ENCODE peak calls at places on chromosome 10, in six cellular contexts. One of them, this sample, is unnamed.

GRCh38 chr10:76885815-76886214 is 751.8 kb downstream of the KCNMA1 start:
- DNase-seq in psoas muscle: no peak
- DNase-seq in SJSA1: no peak
- DNase-seq in cardiac muscle cell: no peak
- DNase-seq in heart right ventricle: peak; percentile 23
- DNase-seq in CD4-positive, CD25-positive, alpha-beta regulatory T cell: no peak
- DNase-seq in this sample: no peak

GRCh38 chr10:3806603-3807002 is 21.6 kb upstream of the KLF6 start:
- DNase-seq in SJSA1: peak; percentile 68
- DNase-seq in CD4-positive, CD25-positive, alpha-beta regulatory T cell: no peak
- DNase-seq in cardiac muscle cell: peak; percentile 67
- DNase-seq in psoas muscle: no peak
- DNase-seq in heart right ventricle: no peak
- DNase-seq in this sample: no peak

GRCh38 chr10:62653254-62653653 is 151.3 kb upstream of the ADO start:
- DNase-seq in cardiac muscle cell: no peak
- DNase-seq in psoas muscle: no peak
- DNase-seq in SJSA1: no peak
- DNase-seq in heart right ventricle: no peak
- DNase-seq in CD4-positive, CD25-positive, alpha-beta regulatory T cell: no peak
- DNase-seq in this sample: no peak

GRCh38 chr10:51699145-51699474 is 285 bp downstream of the CSTF2T start:
- DNase-seq in cardiac muscle cell: no peak
- DNase-seq in psoas muscle: no peak
- DNase-seq in SJSA1: no peak
- DNase-seq in heart right ventricle: no peak
- DNase-seq in CD4-positive, CD25-positive, alpha-beta regulatory T cell: no peak
- DNase-seq in this sample: no peak

GRCh38 chr10:112754001-112754411 is 196.0 kb upstream of the TCF7L2 start:
- DNase-seq in CD4-positive, CD25-positive, alpha-beta regulatory T cell: no peak
- DNase-seq in cardiac muscle cell: peak; percentile 58
- DNase-seq in SJSA1: no peak
- DNase-seq in psoas muscle: no peak
- DNase-seq in heart right ventricle: no peak
- DNase-seq in this sample: no peak

GRCh38 chr10:128463991-128464755 is 337.9 kb upstream of the MKI67 start:
- DNase-seq in psoas muscle: no peak
- DNase-seq in cardiac muscle cell: peak; percentile 16
- DNase-seq in CD4-positive, CD25-positive, alpha-beta regulatory T cell: peak; percentile 13
- DNase-seq in heart right ventricle: peak; percentile 73
- DNase-seq in SJSA1: peak; percentile 65
- DNase-seq in this sample: no peak

GRCh38 chr10:126066491-126066890 is 170.1 kb downstream of the FANK1 start:
- DNase-seq in heart right ventricle: no peak
- DNase-seq in SJSA1: no peak
- DNase-seq in CD4-positive, CD25-positive, alpha-beta regulatory T cell: no peak
- DNase-seq in psoas muscle: no peak
- DNase-seq in cardiac muscle cell: no peak
- DNase-seq in this sample: no peak

GRCh38 chr10:121418126-121418777 is 180.0 kb downstream of the FGFR2 start:
- DNase-seq in psoas muscle: no peak
- DNase-seq in CD4-positive, CD25-positive, alpha-beta regulatory T cell: no peak
- DNase-seq in heart right ventricle: no peak
- DNase-seq in cardiac muscle cell: peak; percentile 5
- DNase-seq in SJSA1: no peak
- DNase-seq in this sample: no peak

GRCh38 chr10:9209105-9209798 is 1154.8 kb downstream of the GATA3 start:
- DNase-seq in psoas muscle: peak; percentile 41
- DNase-seq in cardiac muscle cell: peak; percentile 75
- DNase-seq in SJSA1: peak; percentile 47
- DNase-seq in CD4-positive, CD25-positive, alpha-beta regulatory T cell: peak; percentile 66
- DNase-seq in heart right ventricle: peak; percentile 39
- DNase-seq in this sample: no peak

GRCh38 chr10:129334326-129334725 is 132.7 kb upstream of the MGMT start:
- DNase-seq in SJSA1: no peak
- DNase-seq in psoas muscle: no peak
- DNase-seq in CD4-positive, CD25-positive, alpha-beta regulatory T cell: no peak
- DNase-seq in cardiac muscle cell: no peak
- DNase-seq in heart right ventricle: no peak
- DNase-seq in this sample: no peak

GRCh38 chr10:102400061-102400460 is 4.6 kb downstream of the NFKB2 start:
- DNase-seq in CD4-positive, CD25-positive, alpha-beta regulatory T cell: no peak
- DNase-seq in cardiac muscle cell: no peak
- DNase-seq in psoas muscle: no peak
- DNase-seq in heart right ventricle: no peak
- DNase-seq in SJSA1: no peak
- DNase-seq in this sample: no peak

GRCh38 chr10:89414879-89415821 is 782 bp downstream of the IFIT5 start:
- DNase-seq in heart right ventricle: peak; percentile 47
- DNase-seq in SJSA1: peak; percentile 68
- DNase-seq in cardiac muscle cell: peak; percentile 35
- DNase-seq in psoas muscle: peak; percentile 52
- DNase-seq in CD4-positive, CD25-positive, alpha-beta regulatory T cell: peak; percentile 45
- DNase-seq in this sample: no peak

GRCh38 chr10:5536486-5536885 is 11.7 kb downstream of the CALML3 start:
- DNase-seq in heart right ventricle: no peak
- DNase-seq in cardiac muscle cell: no peak
- DNase-seq in CD4-positive, CD25-positive, alpha-beta regulatory T cell: no peak
- DNase-seq in SJSA1: no peak
- DNase-seq in psoas muscle: no peak
- DNase-seq in this sample: no peak

GRCh38 chr10:79070611-79071534 is 2.1 kb downstream of the ZMIZ1 start:
- DNase-seq in psoas muscle: peak; percentile 95
- DNase-seq in heart right ventricle: peak; percentile 89
- DNase-seq in SJSA1: peak; percentile 66
- DNase-seq in cardiac muscle cell: peak; percentile 97
- DNase-seq in CD4-positive, CD25-positive, alpha-beta regulatory T cell: no peak
- DNase-seq in this sample: peak; percentile 87

GRCh38 chr10:125991009-125991788 is 94.8 kb downstream of the FANK1 start:
- DNase-seq in cardiac muscle cell: no peak
- DNase-seq in CD4-positive, CD25-positive, alpha-beta regulatory T cell: no peak
- DNase-seq in heart right ventricle: no peak
- DNase-seq in psoas muscle: no peak
- DNase-seq in SJSA1: no peak
- DNase-seq in this sample: no peak

GRCh38 chr10:7123719-7124118 is 287.1 kb downstream of the SFMBT2 start:
- DNase-seq in heart right ventricle: no peak
- DNase-seq in psoas muscle: no peak
- DNase-seq in cardiac muscle cell: no peak
- DNase-seq in SJSA1: no peak
- DNase-seq in CD4-positive, CD25-positive, alpha-beta regulatory T cell: no peak
- DNase-seq in this sample: no peak

GRCh38 chr10:132677905-132678298 is 108.0 kb downstream of the NKX6-2 start:
- DNase-seq in cardiac muscle cell: no peak
- DNase-seq in psoas muscle: peak; percentile 3
- DNase-seq in SJSA1: peak; percentile 30
- DNase-seq in CD4-positive, CD25-positive, alpha-beta regulatory T cell: no peak
- DNase-seq in heart right ventricle: no peak
- DNase-seq in this sample: no peak

GRCh38 chr10:3472705-3473078 is 300.1 kb upstream of the PITRM1 start:
- DNase-seq in psoas muscle: no peak
- DNase-seq in cardiac muscle cell: peak; percentile 61
- DNase-seq in heart right ventricle: no peak
- DNase-seq in CD4-positive, CD25-positive, alpha-beta regulatory T cell: peak; percentile 24
- DNase-seq in SJSA1: no peak
- DNase-seq in this sample: no peak

GRCh38 chr10:46287846-46288480 is 1.2 kb downstream of the ANTXRL start:
- DNase-seq in SJSA1: no peak
- DNase-seq in psoas muscle: no peak
- DNase-seq in CD4-positive, CD25-positive, alpha-beta regulatory T cell: no peak
- DNase-seq in cardiac muscle cell: peak; percentile 12
- DNase-seq in heart right ventricle: no peak
- DNase-seq in this sample: no peak

GRCh38 chr10:119454990-119455389 is 87.5 kb downstream of the RGS10 start:
- DNase-seq in CD4-positive, CD25-positive, alpha-beta regulatory T cell: no peak
- DNase-seq in heart right ventricle: no peak
- DNase-seq in psoas muscle: no peak
- DNase-seq in SJSA1: no peak
- DNase-seq in cardiac muscle cell: no peak
- DNase-seq in this sample: no peak

GRCh38 chr10:95121904-95122303 is 52.6 kb upstream of the CYP2C8 start:
- DNase-seq in CD4-positive, CD25-positive, alpha-beta regulatory T cell: no peak
- DNase-seq in cardiac muscle cell: peak; percentile 80
- DNase-seq in psoas muscle: no peak
- DNase-seq in heart right ventricle: no peak
- DNase-seq in SJSA1: no peak
- DNase-seq in this sample: no peak

GRCh38 chr10:44382981-44383748 is 1.7 kb downstream of the CXCL12 start:
- DNase-seq in cardiac muscle cell: no peak
- DNase-seq in SJSA1: no peak
- DNase-seq in CD4-positive, CD25-positive, alpha-beta regulatory T cell: no peak
- DNase-seq in heart right ventricle: no peak
- DNase-seq in psoas muscle: no peak
- DNase-seq in this sample: no peak

GRCh38 chr10:20990604-20991003 is 93.5 kb upstream of the NEBL start:
- DNase-seq in psoas muscle: no peak
- DNase-seq in cardiac muscle cell: peak; percentile 55
- DNase-seq in SJSA1: no peak
- DNase-seq in heart right ventricle: no peak
- DNase-seq in CD4-positive, CD25-positive, alpha-beta regulatory T cell: no peak
- DNase-seq in this sample: no peak

GRCh38 chr10:57973451-57973850 is 294.2 kb downstream of the IPMK start:
- DNase-seq in psoas muscle: no peak
- DNase-seq in cardiac muscle cell: no peak
- DNase-seq in SJSA1: no peak
- DNase-seq in CD4-positive, CD25-positive, alpha-beta regulatory T cell: no peak
- DNase-seq in heart right ventricle: no peak
- DNase-seq in this sample: no peak

GRCh38 chr10:48254745-48255144 is 19.8 kb downstream of the FRMPD2 start:
- DNase-seq in CD4-positive, CD25-positive, alpha-beta regulatory T cell: no peak
- DNase-seq in psoas muscle: no peak
- DNase-seq in SJSA1: no peak
- DNase-seq in heart right ventricle: no peak
- DNase-seq in cardiac muscle cell: no peak
- DNase-seq in this sample: no peak

GRCh38 chr10:35438718-35439117 is 102.4 kb downstream of the CCNY start:
- DNase-seq in heart right ventricle: no peak
- DNase-seq in SJSA1: no peak
- DNase-seq in cardiac muscle cell: no peak
- DNase-seq in psoas muscle: no peak
- DNase-seq in CD4-positive, CD25-positive, alpha-beta regulatory T cell: no peak
- DNase-seq in this sample: no peak

GRCh38 chr10:71494980-71495381 is 98.3 kb downstream of the CDH23 start:
- DNase-seq in psoas muscle: no peak
- DNase-seq in SJSA1: no peak
- DNase-seq in cardiac muscle cell: no peak
- DNase-seq in CD4-positive, CD25-positive, alpha-beta regulatory T cell: no peak
- DNase-seq in heart right ventricle: no peak
- DNase-seq in this sample: no peak
- H3K27me3 ChIP-seq in psoas muscle: no peaks in the 10 kb centered on the region
- H3K27me3 ChIP-seq in SJSA1: peaks cover 9% of the 10 kb centered on the region
- H3K27me3 ChIP-seq in cardiac muscle cell: no peaks in the 10 kb centered on the region
- H3K27me3 ChIP-seq in CD4-positive, CD25-positive, alpha-beta regulatory T cell: no peaks in the 10 kb centered on the region
- H3K27me3 ChIP-seq in heart right ventricle: no peaks in the 10 kb centered on the region
- H3K27me3 ChIP-seq in this sample: no peaks in the 10 kb centered on the region

GRCh38 chr10:124048371-124049290 is 44.8 kb downstream of the CHST15 start:
- DNase-seq in cardiac muscle cell: peak; percentile 41
- DNase-seq in heart right ventricle: no peak
- DNase-seq in psoas muscle: no peak
- DNase-seq in CD4-positive, CD25-positive, alpha-beta regulatory T cell: no peak
- DNase-seq in SJSA1: no peak
- DNase-seq in this sample: no peak
- H3K36me3 ChIP-seq in cardiac muscle cell: no peaks in the 10 kb centered on the region
- H3K36me3 ChIP-seq in heart right ventricle: no peaks in the 10 kb centered on the region
- H3K36me3 ChIP-seq in psoas muscle: no peaks in the 10 kb centered on the region
- H3K36me3 ChIP-seq in CD4-positive, CD25-positive, alpha-beta regulatory T cell: no peaks in the 10 kb centered on the region
- H3K36me3 ChIP-seq in SJSA1: no peaks in the 10 kb centered on the region
- H3K36me3 ChIP-seq in this sample: peaks cover 3% of the 10 kb centered on the region

DNA sequence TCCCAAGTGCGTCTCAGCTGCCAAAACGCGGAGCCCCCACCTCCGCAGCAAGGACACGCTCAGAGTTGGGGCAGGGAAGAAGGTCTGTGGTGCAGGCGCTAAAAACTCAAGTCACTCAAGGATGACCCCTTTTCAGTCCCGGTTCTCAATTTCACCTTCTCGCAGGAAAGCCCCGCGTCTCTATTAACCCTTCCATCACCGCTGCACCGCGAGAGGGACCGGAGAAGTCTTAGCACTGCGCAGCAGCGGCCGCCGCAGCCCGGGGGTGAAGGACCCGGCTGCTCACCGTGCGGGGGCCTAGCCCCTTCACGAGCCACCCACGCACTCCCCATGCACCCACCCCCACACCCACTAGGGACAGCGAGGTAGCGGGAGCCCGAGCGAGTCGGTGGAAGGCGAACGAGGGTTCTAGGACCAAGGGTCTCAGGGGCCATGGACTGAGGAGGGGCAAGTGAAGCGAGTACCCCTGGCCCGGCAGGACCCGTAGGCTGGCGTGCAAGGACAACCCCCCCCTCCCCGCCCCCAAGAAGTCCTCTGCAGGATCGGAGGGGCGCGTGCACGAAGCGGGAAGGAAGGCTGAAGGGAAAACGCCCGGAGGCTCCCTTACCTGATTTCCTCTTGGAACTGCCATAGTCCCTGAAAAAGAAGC is 162.8 kb downstream of the SH3PXD2A start:
- DNase-seq in psoas muscle: no peak
- DNase-seq in CD4-positive, CD25-positive, alpha-beta regulatory T cell: no peak
- DNase-seq in heart right ventricle: no peak
- DNase-seq in cardiac muscle cell: no peak
- DNase-seq in SJSA1: no peak
- DNase-seq in this sample: no peak
- H3K27ac ChIP-seq in psoas muscle: no peak overlapping the region
- H3K27ac ChIP-seq in CD4-positive, CD25-positive, alpha-beta regulatory T cell: peak overlapping the region; percentile 29
- H3K27ac ChIP-seq in heart right ventricle: no peak overlapping the region
- H3K27ac ChIP-seq in cardiac muscle cell: no peak overlapping the region
- H3K27ac ChIP-seq in SJSA1: no peak overlapping the region
- H3K27ac ChIP-seq in this sample: no peak overlapping the region

GRCh38 chr10:1715821-1716220 is 21.5 kb downstream of the ADARB2 start:
- DNase-seq in heart right ventricle: no peak
- DNase-seq in cardiac muscle cell: no peak
- DNase-seq in psoas muscle: no peak
- DNase-seq in SJSA1: no peak
- DNase-seq in CD4-positive, CD25-positive, alpha-beta regulatory T cell: no peak
- DNase-seq in this sample: no peak
- H3K27me3 ChIP-seq in heart right ventricle: no peaks in the 10 kb centered on the region
- H3K27me3 ChIP-seq in cardiac muscle cell: no peaks in the 10 kb centered on the region
- H3K27me3 ChIP-seq in psoas muscle: no peaks in the 10 kb centered on the region
- H3K27me3 ChIP-seq in SJSA1: no peaks in the 10 kb centered on the region
- H3K27me3 ChIP-seq in CD4-positive, CD25-positive, alpha-beta regulatory T cell: no peaks in the 10 kb centered on the region
- H3K27me3 ChIP-seq in this sample: no peaks in the 10 kb centered on the region

DNA sequence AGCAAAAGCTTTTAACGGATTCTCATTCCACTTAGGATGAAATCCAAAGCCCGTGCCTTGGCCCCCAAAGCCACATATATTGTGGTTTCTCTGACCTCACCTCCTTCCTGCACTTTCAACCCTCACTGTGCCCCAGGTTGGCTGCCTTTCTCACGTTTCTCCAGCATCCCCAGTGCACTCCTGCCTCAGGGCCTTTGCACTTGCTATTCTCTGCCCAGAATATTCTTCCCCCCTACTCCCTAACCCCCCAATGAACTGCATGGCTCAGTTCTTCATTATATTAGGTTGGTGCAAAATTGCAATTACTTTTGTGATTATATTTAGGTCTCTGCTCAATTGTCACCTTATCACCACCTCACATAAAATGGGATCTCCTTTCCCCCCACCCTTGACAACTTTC is 34.2 kb downstream of the MYOF start:
- DNase-seq in SJSA1: no peak
- DNase-seq in CD4-positive, CD25-positive, alpha-beta regulatory T cell: no peak
- DNase-seq in heart right ventricle: no peak
- DNase-seq in cardiac muscle cell: no peak
- DNase-seq in psoas muscle: no peak
- DNase-seq in this sample: no peak
- H3K36me3 ChIP-seq in SJSA1: peaks cover 94% of the 10 kb centered on the region
- H3K36me3 ChIP-seq in CD4-positive, CD25-positive, alpha-beta regulatory T cell: no peaks in the 10 kb centered on the region
- H3K36me3 ChIP-seq in heart right ventricle: no peaks in the 10 kb centered on the region
- H3K36me3 ChIP-seq in cardiac muscle cell: no peaks in the 10 kb centered on the region
- H3K36me3 ChIP-seq in psoas muscle: peaks cover 4% of the 10 kb centered on the region
- H3K36me3 ChIP-seq in this sample: peaks cover 23% of the 10 kb centered on the region

GRCh38 chr10:624312-624604 is 65.2 kb downstream of the DIP2C start:
- DNase-seq in heart right ventricle: no peak
- DNase-seq in SJSA1: no peak
- DNase-seq in CD4-positive, CD25-positive, alpha-beta regulatory T cell: no peak
- DNase-seq in cardiac muscle cell: no peak
- DNase-seq in psoas muscle: no peak
- DNase-seq in this sample: no peak
- H3K27ac ChIP-seq in heart right ventricle: peak overlapping the region; percentile 89
- H3K27ac ChIP-seq in SJSA1: peak overlapping the region; percentile 61
- H3K27ac ChIP-seq in CD4-positive, CD25-positive, alpha-beta regulatory T cell: no peak overlapping the region
- H3K27ac ChIP-seq in cardiac muscle cell: peak overlapping the region; percentile 39
- H3K27ac ChIP-seq in psoas muscle: peak overlapping the region; percentile 94
- H3K27ac ChIP-seq in this sample: peak overlapping the region; percentile 56